ENCODE peak calls at places on chromosomes 6 and 20, in four cellular contexts. S, F, L and G are unnamed samples.

GRCh38 chr6:129146836-129147366 is 264.0 kb downstream of the LAMA2 start:
- DNase-seq in S (no peak), F (no peak), L (no peak), G (no peak)

GRCh38 chr6:30889921-30890645 is 5.8 kb downstream of the DDR1 start:
- DNase-seq in S (no peak), F (no peak), L (peak; percentile 1), G (no peak)

GRCh38 chr20:4681971-4682370 is 39.7 kb upstream of the PRND start:
- DNase-seq in S (no peak), F (no peak), L (no peak), G (no peak)

GRCh38 chr6:116375262-116375661 is 4.5 kb downstream of the DSE start:
- DNase-seq in S (no peak), F (no peak), L (no peak), G (no peak)

GRCh38 chr6:56671651-56672461 is 29.2 kb upstream of the DST start:
- DNase-seq in S (no peak), F (no peak), L (no peak), G (no peak)

GRCh38 chr20:56249244-56249955 is 868 bp downstream of the MC3R start:
- DNase-seq in S (no peak), F (peak; percentile 59), L (peak; percentile 17), G (peak; percentile 49)

GRCh38 chr20:61437280-61438206 is 185.5 kb downstream of the CDH4 start:
- DNase-seq in S (no peak), F (no peak), L (no peak), G (no peak)

GRCh38 chr6:11618533-11618932 is 81.0 kb downstream of the TMEM170B start:
- DNase-seq in S (peak; percentile 13), F (peak; percentile 30), L (no peak), G (no peak)

GRCh38 chr6:43707767-43708166 is 20.2 kb upstream of the MRPS18A start:
- DNase-seq in S (no peak), F (no peak), L (no peak), G (no peak)

GRCh38 chr20:53122853-53123252 is 150.7 kb downstream of the TSHZ2 start:
- DNase-seq in S (no peak), F (no peak), L (no peak), G (no peak)

GRCh38 chr6:65182681-65183080 is 524.3 kb downstream of the EYS start:
- DNase-seq in S (no peak), F (no peak), L (no peak), G (no peak)

GRCh38 chr6:3612341-3613041 is 139.0 kb downstream of the PXDC1 start:
- DNase-seq in S (no peak), F (no peak), L (no peak), G (peak; percentile 27)

GRCh38 chr20:26163890-26164289 is 467.2 kb upstream of the ZNF337 start:
- DNase-seq in S (no peak), F (no peak), L (no peak), G (no peak)

GRCh38 chr6:7528565-7528964 is 12.9 kb upstream of the DSP start:
- DNase-seq in S (no peak), F (no peak), L (no peak), G (no peak)

GRCh38 chr6:161218222-161218621 is 55.6 kb downstream of the AGPAT4 start:
- DNase-seq in S (no peak), F (no peak), L (no peak), G (no peak)

GRCh38 chr6:137677714-137678113 is 183.5 kb upstream of the OLIG3 start:
- DNase-seq in S (no peak), F (no peak), L (no peak), G (no peak)

GRCh38 chr6:138953451-138953850 is 34.6 kb downstream of the REPS1 start:
- DNase-seq in S (no peak), F (no peak), L (no peak), G (no peak)

GRCh38 chr6:132061381-132061780 is 110.2 kb upstream of the CCN2 start:
- DNase-seq in S (no peak), F (no peak), L (no peak), G (no peak)

GRCh38 chr6:53492860-53493634 is 51.9 kb downstream of the GCLC start:
- DNase-seq in S (no peak), F (peak; percentile 63), L (peak; percentile 11), G (peak; percentile 59)

GRCh38 chr6:27206806-27207205 is 40.7 kb upstream of the PRSS16 start:
- DNase-seq in S (no peak), F (no peak), L (no peak), G (no peak)
- TF ChIP-seq ETV6 in S (no peak), F (no peak), L (no peak), G (no peak)

DNA sequence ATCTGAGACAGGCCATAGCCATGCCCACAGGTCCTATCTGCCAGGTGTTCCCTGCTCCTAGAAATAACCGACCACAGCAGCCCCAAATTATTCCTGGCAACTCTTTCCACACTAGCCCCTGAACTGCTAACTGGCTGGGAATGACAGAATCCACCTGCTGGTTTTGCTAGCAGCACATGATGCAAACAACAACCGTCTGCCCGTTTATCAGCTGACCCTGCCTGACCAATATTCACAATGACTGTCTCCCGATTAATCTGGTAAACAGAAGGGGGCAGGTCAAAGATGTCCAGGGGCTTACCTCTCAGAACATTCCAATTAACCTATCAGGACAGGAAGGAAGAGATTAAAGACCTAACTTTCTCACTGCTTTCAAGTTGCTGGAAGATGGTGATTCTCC is 101.5 kb downstream of the NRSN1 start:
- DNase-seq in S (no peak), F (no peak), L (no peak), G (no peak)
- TF ChIP-seq ETV6 in S (no peak), F (no peak), L (no peak), G (no peak)

GRCh38 chr6:21111399-21111725 is 482.2 kb upstream of the SOX4 start:
- DNase-seq in S (no peak), F (no peak), L (no peak), G (peak; percentile 92)
- TF ChIP-seq ETV6 in S (no peak), F (no peak), L (no peak), G (no peak)

GRCh38 chr6:46219661-46220060 is 48.9 kb upstream of the ENPP5 start:
- DNase-seq in S (no peak), F (no peak), L (no peak), G (no peak)

GRCh38 chr6:46218457-46218856 is 47.7 kb upstream of the ENPP5 start:
- DNase-seq in S (no peak), F (no peak), L (no peak), G (no peak)

GRCh38 chr6:46221221-46221793 is 50.5 kb upstream of the ENPP5 start:
- DNase-seq in S (peak; percentile 48), F (peak; percentile 38), L (no peak), G (peak; percentile 26)

GRCh38 chr6:46222286-46222685 is 51.5 kb upstream of the ENPP5 start:
- DNase-seq in S (no peak), F (no peak), L (no peak), G (no peak)

DNA sequence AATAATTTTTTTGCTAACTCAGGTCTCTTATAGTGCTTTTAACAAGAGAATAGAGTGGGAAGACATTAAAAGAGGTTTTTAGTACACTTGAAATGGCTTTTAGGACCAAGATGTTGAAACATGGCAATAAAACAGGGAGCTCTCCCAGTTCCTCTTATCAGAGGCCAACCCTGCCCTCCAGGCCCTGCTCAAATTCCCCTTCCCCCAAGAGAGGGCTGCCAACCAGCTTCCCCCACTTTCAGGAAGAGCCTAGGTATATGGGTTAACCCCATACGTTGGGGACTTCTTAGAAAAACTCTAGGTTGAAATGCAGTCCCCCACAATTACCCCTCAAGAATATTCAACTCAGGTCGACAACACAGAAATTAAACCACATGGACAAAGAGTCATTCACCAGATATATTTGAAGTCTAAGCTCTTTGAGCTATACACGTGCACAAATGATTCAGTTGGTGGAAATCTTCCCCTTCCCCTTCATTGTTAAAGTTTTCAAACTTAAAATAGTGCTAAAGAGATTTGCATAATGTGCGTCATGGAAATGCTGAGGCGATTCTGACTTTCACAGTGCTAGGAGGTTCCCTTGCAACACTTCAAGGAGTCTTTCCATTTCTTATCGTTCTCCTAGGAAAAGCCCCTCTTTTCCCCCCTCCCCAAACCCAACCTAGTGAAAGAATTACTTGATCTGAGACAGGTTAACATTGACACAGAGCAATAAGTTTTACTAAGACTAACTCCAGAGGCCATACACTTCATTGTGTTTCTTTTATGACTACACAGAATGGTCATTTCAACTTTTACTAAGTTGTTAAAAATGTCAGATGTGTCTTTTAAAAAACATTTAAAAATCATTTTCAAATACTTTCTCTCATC is 49.8 kb upstream of the ENPP5 start:
- DNase-seq in S (peak; percentile 71), F (no peak), L (no peak), G (no peak)
- TF ChIP-seq ETV6 in S (no peak), F (no peak), L (no peak), G (no peak)

GRCh38 chr6:35728663-35729348 is 8.0 kb upstream of the ARMC12 start:
- DNase-seq in S (no peak), F (no peak), L (no peak), G (no peak)
- TF ChIP-seq ETV6 in S (no peak), F (no peak), L (no peak), G (no peak)

GRCh38 chr6:1908784-1909183 is 299.1 kb downstream of the FOXC1 start:
- DNase-seq in S (no peak), F (no peak), L (no peak), G (no peak)
- TF ChIP-seq ETV6 in S (no peak), F (no peak), L (no peak), G (no peak)

GRCh38 chr6:36318690-36319435 is 17.8 kb downstream of the BNIP5 start:
- DNase-seq in S (no peak), F (no peak), L (no peak), G (peak; percentile 33)

GRCh38 chr6:36319436-36319762 is 17.3 kb downstream of the BNIP5 start:
- DNase-seq in S (no peak), F (no peak), L (no peak), G (no peak)

GRCh38 chr6:36322591-36322990 is 14.1 kb downstream of the BNIP5 start:
- DNase-seq in S (no peak), F (no peak), L (no peak), G (no peak)

GRCh38 chr6:36319834-36320233 is 16.9 kb downstream of the BNIP5 start:
- DNase-seq in S (no peak), F (no peak), L (no peak), G (no peak)

DNA sequence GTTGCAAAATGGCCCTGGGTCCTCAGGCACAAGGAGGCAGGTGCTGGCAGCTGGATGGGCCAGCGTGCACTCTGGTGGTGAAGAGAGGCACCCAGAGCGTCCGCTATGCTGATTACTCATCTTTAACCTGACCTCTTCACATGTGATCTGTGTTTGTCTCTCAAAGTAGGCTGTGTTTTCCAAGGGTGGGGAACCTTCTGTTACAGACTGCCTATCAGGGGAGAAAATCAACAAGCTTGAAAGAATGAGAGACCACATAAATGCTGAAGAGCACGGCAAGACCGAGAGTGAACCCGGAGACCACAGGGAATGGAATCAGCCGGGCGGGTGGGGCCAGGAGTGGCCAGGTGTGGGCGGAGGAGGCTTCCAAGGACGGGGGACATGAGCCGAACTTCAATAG is 16.2 kb downstream of the BNIP5 start:
- DNase-seq in S (no peak), F (peak; percentile 30), L (no peak), G (peak; percentile 76)
- TF ChIP-seq ETV6 in S (no peak), F (no peak), L (no peak), G (no peak)

GRCh38 chr20:2314759-2315439 is 19.1 kb downstream of the TGM3 start:
- DNase-seq in S (no peak), F (peak; percentile 95), L (no peak), G (no peak)
- TF ChIP-seq ETV6 in S (no peak), F (no peak), L (no peak), G (no peak)